ENCODE peak calls at places on chromosomes 1 and 21, in five cellular contexts. One of them, this sample, is unnamed.

GRCh38 chr1:151047591-151047924 is at the start of gene C1orf56:
- DNase-seq in progenitor cell of endocrine pancreas: peak; percentile 54
- DNase-seq in right lobe of liver: peak; percentile 75
- DNase-seq in neural crest cell: peak; percentile 61
- DNase-seq in ovary: peak; percentile 83
- DNase-seq in this sample: no peak

GRCh38 chr1:191152776-191153175 is 675.1 kb upstream of the BRINP3 start:
- DNase-seq in right lobe of liver: no peak
- DNase-seq in neural crest cell: no peak
- DNase-seq in progenitor cell of endocrine pancreas: no peak
- DNase-seq in ovary: no peak
- DNase-seq in this sample: no peak

GRCh38 chr1:82449671-82450070 is 648.9 kb downstream of the ADGRL2 start:
- DNase-seq in ovary: no peak
- DNase-seq in progenitor cell of endocrine pancreas: no peak
- DNase-seq in right lobe of liver: no peak
- DNase-seq in neural crest cell: no peak
- DNase-seq in this sample: no peak

GRCh38 chr1:246827396-246827795 is 103.2 kb downstream of the SCCPDH start:
- DNase-seq in ovary: no peak
- DNase-seq in neural crest cell: no peak
- DNase-seq in right lobe of liver: no peak
- DNase-seq in progenitor cell of endocrine pancreas: no peak
- DNase-seq in this sample: no peak

GRCh38 chr1:19433610-19433999 is 51.7 kb downstream of the CAPZB start:
- DNase-seq in progenitor cell of endocrine pancreas: no peak
- DNase-seq in right lobe of liver: no peak
- DNase-seq in neural crest cell: no peak
- DNase-seq in ovary: no peak
- DNase-seq in this sample: no peak

GRCh38 chr1:229643996-229644748 is 18.1 kb downstream of the URB2 start:
- DNase-seq in progenitor cell of endocrine pancreas: no peak
- DNase-seq in neural crest cell: no peak
- DNase-seq in ovary: no peak
- DNase-seq in right lobe of liver: no peak
- DNase-seq in this sample: no peak

GRCh38 chr1:154767315-154768240 is 102.5 kb downstream of the KCNN3 start:
- DNase-seq in neural crest cell: no peak
- DNase-seq in right lobe of liver: no peak
- DNase-seq in ovary: no peak
- DNase-seq in progenitor cell of endocrine pancreas: no peak
- DNase-seq in this sample: no peak

GRCh38 chr21:37829447-37829846 is 86.8 kb downstream of the KCNJ6 start:
- DNase-seq in ovary: no peak
- DNase-seq in right lobe of liver: no peak
- DNase-seq in neural crest cell: no peak
- DNase-seq in progenitor cell of endocrine pancreas: no peak
- DNase-seq in this sample: no peak

GRCh38 chr1:227192163-227192562 is 126.1 kb downstream of the CDC42BPA start:
- DNase-seq in progenitor cell of endocrine pancreas: no peak
- DNase-seq in right lobe of liver: no peak
- DNase-seq in neural crest cell: no peak
- DNase-seq in ovary: no peak
- DNase-seq in this sample: no peak

GRCh38 chr1:183198463-183198862 is 12.4 kb downstream of the LAMC2 start:
- DNase-seq in progenitor cell of endocrine pancreas: no peak
- DNase-seq in neural crest cell: no peak
- DNase-seq in ovary: no peak
- DNase-seq in right lobe of liver: no peak
- DNase-seq in this sample: no peak

GRCh38 chr21:17848228-17848627 is 29.1 kb upstream of the C21orf91 start:
- DNase-seq in progenitor cell of endocrine pancreas: no peak
- DNase-seq in right lobe of liver: no peak
- DNase-seq in ovary: no peak
- DNase-seq in neural crest cell: no peak
- DNase-seq in this sample: no peak

GRCh38 chr1:168234846-168235547 is 9.2 kb downstream of the SFT2D2 start:
- DNase-seq in ovary: no peak
- DNase-seq in right lobe of liver: no peak
- DNase-seq in progenitor cell of endocrine pancreas: no peak
- DNase-seq in neural crest cell: no peak
- DNase-seq in this sample: no peak

GRCh38 chr1:81304187-81304586 is 496.5 kb upstream of the ADGRL2 start:
- DNase-seq in neural crest cell: no peak
- DNase-seq in right lobe of liver: no peak
- DNase-seq in progenitor cell of endocrine pancreas: no peak
- DNase-seq in ovary: no peak
- DNase-seq in this sample: no peak

GRCh38 chr1:24622218-24622617 is 20.9 kb upstream of the SRRM1 start:
- DNase-seq in right lobe of liver: no peak
- DNase-seq in progenitor cell of endocrine pancreas: no peak
- DNase-seq in neural crest cell: no peak
- DNase-seq in ovary: no peak
- DNase-seq in this sample: no peak

GRCh38 chr21:38236232-38236631 is 20.6 kb upstream of the KCNJ15 start:
- DNase-seq in neural crest cell: no peak
- DNase-seq in progenitor cell of endocrine pancreas: no peak
- DNase-seq in ovary: no peak
- DNase-seq in right lobe of liver: no peak
- DNase-seq in this sample: no peak

GRCh38 chr1:46131727-46132528 is 501 bp downstream of the PIK3R3 start:
- DNase-seq in progenitor cell of endocrine pancreas: no peak
- DNase-seq in right lobe of liver: no peak
- DNase-seq in ovary: peak; percentile 9
- DNase-seq in neural crest cell: peak; percentile 19
- DNase-seq in this sample: no peak

GRCh38 chr1:54543729-54544496 is 4.1 kb upstream of the ACOT11 start:
- DNase-seq in right lobe of liver: no peak
- DNase-seq in progenitor cell of endocrine pancreas: no peak
- DNase-seq in ovary: no peak
- DNase-seq in neural crest cell: no peak
- DNase-seq in this sample: no peak

DNA sequence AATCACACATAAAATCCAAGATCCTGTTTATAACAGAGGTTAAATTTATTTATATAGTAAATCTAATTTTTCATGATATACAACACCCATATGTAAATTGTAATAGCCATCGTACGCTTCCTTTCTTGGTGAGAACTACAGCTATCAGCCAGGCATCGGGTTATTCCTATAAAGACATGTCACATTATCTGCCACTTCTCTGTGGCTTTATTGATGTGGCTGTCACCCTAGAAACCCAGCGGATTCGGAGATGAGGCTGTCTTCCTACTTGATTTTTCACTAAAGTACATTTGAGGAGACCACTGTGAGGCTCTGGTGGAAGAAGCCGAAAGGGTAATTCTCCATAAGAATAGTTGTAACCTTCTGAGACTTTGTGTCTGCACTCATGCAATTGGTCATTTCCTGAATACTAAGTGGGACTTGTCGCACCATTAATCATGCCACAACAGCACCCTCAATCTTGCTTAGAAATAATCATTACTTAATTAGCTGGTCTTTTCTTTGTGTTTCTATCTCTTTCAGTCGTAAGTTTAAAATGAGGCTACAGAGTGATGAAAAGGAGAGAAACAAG is 106.0 kb downstream of the NTNG1 start:
- DNase-seq in progenitor cell of endocrine pancreas: no peak
- DNase-seq in right lobe of liver: no peak
- DNase-seq in neural crest cell: no peak
- DNase-seq in ovary: no peak
- DNase-seq in this sample: no peak
- TF ChIP-seq CTCF in progenitor cell of endocrine pancreas: no peak
- TF ChIP-seq CTCF in right lobe of liver: no peak
- TF ChIP-seq CTCF in neural crest cell: no peak
- TF ChIP-seq CTCF in ovary: no peak
- TF ChIP-seq CTCF in this sample: no peak

GRCh38 chr1:176879784-176880620 is 284.5 kb downstream of the ASTN1 start:
- DNase-seq in right lobe of liver: no peak
- DNase-seq in neural crest cell: no peak
- DNase-seq in ovary: no peak
- DNase-seq in progenitor cell of endocrine pancreas: no peak
- DNase-seq in this sample: no peak

GRCh38 chr1:176884286-176884685 is 280.2 kb downstream of the ASTN1 start:
- DNase-seq in progenitor cell of endocrine pancreas: no peak
- DNase-seq in right lobe of liver: no peak
- DNase-seq in ovary: no peak
- DNase-seq in neural crest cell: no peak
- DNase-seq in this sample: no peak

GRCh38 chr1:176877557-176877956 is 287.0 kb downstream of the ASTN1 start:
- DNase-seq in ovary: no peak
- DNase-seq in progenitor cell of endocrine pancreas: no peak
- DNase-seq in neural crest cell: no peak
- DNase-seq in right lobe of liver: no peak
- DNase-seq in this sample: no peak

GRCh38 chr1:176878750-176879536 is 285.6 kb downstream of the ASTN1 start:
- DNase-seq in neural crest cell: no peak
- DNase-seq in progenitor cell of endocrine pancreas: no peak
- DNase-seq in ovary: no peak
- DNase-seq in right lobe of liver: no peak
- DNase-seq in this sample: no peak

DNA sequence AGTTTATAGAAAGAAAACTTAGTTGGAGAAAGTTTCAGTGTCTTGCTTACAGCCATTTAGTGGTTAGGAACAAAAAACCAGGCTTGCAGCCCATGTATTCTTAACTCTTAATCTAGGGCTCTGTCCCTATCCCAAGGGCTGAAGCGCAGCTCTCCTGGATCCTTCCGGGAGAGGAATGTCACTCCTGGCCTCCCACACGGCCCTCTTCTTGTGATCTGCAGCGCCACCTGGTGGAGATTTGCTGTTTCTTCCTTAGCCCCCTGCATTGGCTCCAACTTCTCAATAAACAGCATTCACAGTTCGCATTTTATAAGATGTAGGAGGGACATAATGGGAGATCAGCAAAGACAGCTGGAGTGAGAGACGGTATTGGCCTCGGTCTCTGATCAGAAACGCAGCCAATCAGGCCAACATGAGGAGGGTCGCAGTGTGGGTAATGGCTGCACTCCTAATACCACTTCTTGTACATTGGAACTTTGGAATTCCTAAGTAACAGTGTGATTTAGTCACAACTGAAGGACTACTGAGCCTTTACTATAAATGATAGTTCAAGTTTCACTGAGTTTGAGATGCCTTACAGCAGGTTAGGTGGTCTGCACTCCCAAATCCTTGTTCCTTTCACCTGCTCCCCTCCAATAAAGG is 283.4 kb downstream of the ASTN1 start:
- DNase-seq in neural crest cell: peak; percentile 87
- DNase-seq in ovary: peak; percentile 47
- DNase-seq in progenitor cell of endocrine pancreas: peak; percentile 71
- DNase-seq in right lobe of liver: peak; percentile 71
- DNase-seq in this sample: no peak
- TF ChIP-seq CTCF in neural crest cell: peak; percentile 95
- TF ChIP-seq CTCF in ovary: peak; percentile 28
- TF ChIP-seq CTCF in progenitor cell of endocrine pancreas: peak; percentile 95
- TF ChIP-seq CTCF in right lobe of liver: peak; percentile 79
- TF ChIP-seq CTCF in this sample: peak; percentile 87

DNA sequence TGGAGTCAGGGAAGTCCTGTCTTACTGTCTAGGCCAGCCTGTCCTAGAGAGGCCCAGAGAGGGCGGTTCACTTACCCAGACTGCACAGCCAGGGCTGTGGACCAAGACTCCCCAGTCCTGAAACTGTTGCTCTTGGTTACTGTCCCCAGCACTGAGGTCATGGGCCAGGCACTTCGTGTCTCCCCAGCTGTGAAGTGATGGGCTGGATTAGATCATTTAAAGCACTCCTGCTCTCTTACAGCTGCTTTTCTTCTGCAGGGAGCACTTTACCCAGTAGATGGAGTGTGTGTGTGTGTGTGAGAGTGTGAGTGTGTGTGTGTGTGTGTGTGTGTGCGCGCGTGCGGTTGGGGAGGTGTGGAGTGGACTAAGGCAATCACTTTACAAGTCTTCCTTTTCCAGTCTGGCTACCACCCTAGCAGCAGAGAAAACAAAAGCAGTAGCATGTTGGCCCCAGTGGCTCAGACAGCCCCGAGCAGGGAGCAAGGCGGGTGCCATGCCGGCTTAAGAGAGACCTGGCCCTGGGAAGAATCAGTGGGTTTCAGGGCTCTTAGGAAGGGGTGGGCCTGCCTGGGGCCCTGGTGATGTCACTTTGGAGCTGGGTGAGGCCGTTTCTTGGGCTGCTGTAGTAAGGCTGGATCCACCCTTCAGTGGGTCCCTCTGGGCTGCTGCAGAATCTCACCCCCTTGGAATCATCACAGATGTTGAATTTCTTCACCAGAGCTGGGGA is 2.4 kb downstream of the SPSB1 start:
- DNase-seq in right lobe of liver: no peak
- DNase-seq in progenitor cell of endocrine pancreas: no peak
- DNase-seq in ovary: no peak
- DNase-seq in neural crest cell: no peak
- DNase-seq in this sample: no peak
- TF ChIP-seq CTCF in right lobe of liver: no peak
- TF ChIP-seq CTCF in progenitor cell of endocrine pancreas: no peak
- TF ChIP-seq CTCF in ovary: no peak
- TF ChIP-seq CTCF in neural crest cell: no peak
- TF ChIP-seq CTCF in this sample: peak; percentile 66

GRCh38 chr1:91499904-91500755 is 521 bp upstream of the CDC7 start:
- DNase-seq in neural crest cell: no peak
- DNase-seq in progenitor cell of endocrine pancreas: no peak
- DNase-seq in right lobe of liver: no peak
- DNase-seq in ovary: no peak
- DNase-seq in this sample: no peak

GRCh38 chr1:91502138-91502881 is 1.7 kb downstream of the CDC7 start:
- DNase-seq in neural crest cell: no peak
- DNase-seq in progenitor cell of endocrine pancreas: no peak
- DNase-seq in right lobe of liver: no peak
- DNase-seq in ovary: no peak
- DNase-seq in this sample: no peak

GRCh38 chr1:91499346-91499745 is 1.3 kb upstream of the CDC7 start:
- DNase-seq in ovary: no peak
- DNase-seq in progenitor cell of endocrine pancreas: no peak
- DNase-seq in right lobe of liver: no peak
- DNase-seq in neural crest cell: no peak
- DNase-seq in this sample: no peak

GRCh38 chr1:91501527-91501859 is 842 bp downstream of the CDC7 start:
- DNase-seq in neural crest cell: no peak
- DNase-seq in progenitor cell of endocrine pancreas: no peak
- DNase-seq in right lobe of liver: no peak
- DNase-seq in ovary: no peak
- DNase-seq in this sample: no peak

DNA sequence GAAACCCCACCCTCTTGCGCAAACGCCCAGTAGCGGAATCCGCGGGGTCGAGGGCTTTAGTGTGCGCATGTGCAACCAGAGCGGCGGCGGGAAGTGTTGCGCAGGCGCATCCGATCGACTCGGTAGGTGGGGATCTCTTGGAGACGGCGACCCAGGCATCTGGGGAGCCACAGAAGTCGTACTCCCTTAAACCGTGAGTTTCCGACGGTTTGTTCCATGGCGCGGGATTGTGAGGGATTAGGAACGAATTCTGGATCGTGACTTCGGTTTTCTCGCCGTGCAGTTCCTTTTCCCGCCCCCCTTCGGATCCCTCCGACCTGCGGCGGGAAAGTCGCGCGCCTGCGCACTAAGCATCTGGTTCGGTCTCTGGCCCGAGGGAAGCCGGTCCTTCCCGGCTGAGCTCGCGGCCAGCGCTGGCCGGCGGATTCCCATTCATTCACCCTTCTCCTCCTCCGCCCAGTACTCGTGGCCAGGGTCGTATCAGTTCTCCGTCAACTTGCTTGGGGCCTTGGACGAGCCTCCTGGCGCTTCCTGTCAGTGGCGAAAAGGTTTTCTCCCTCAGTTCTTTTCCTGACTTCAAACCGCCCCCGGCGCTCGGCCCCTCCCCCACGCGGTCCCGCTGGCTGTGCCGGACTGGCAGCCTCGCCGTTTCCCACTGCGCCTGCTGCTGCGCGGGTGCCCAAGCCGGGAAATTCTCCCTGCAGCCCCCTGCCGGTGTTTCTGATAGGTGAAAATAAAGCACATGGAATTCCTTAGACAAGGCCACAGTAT is at the start of gene CDC7:
- DNase-seq in progenitor cell of endocrine pancreas: peak; percentile 90
- DNase-seq in neural crest cell: peak; percentile 95
- DNase-seq in ovary: peak; percentile 93
- DNase-seq in right lobe of liver: peak; percentile 92
- DNase-seq in this sample: peak; percentile 96
- TF ChIP-seq CTCF in progenitor cell of endocrine pancreas: peak; percentile 77
- TF ChIP-seq CTCF in neural crest cell: peak; percentile 75
- TF ChIP-seq CTCF in ovary: peak; percentile 12
- TF ChIP-seq CTCF in right lobe of liver: peak; percentile 25
- TF ChIP-seq CTCF in this sample: peak; percentile 82

This sample was measured in chondrocyte.